ENCODE peak calls at places on chromosomes 3 and 15, in five cellular contexts. Y, A, S, F and N are unnamed samples.

GRCh38 chr3:49100046-49100615 is 4.4 kb downstream of the QARS1 start:
- DNase-seq in Y (no peak), F (no peak), S (no peak), A (no peak), N (no peak)

GRCh38 chr3:126005951-126006350 is 37.0 kb downstream of the ROPN1B start:
- DNase-seq in A (no peak), F (no peak), S (no peak), Y (no peak), N (no peak)

GRCh38 chr3:129604942-129605592 is 1.4 kb downstream of the PLXND1 start:
- DNase-seq in S (no peak), A (peak; percentile 77), Y (no peak), F (no peak), N (no peak)

GRCh38 chr15:92714457-92715401 is 59.2 kb upstream of the FAM174B start:
- DNase-seq in F (peak; percentile 86), S (peak; percentile 44), A (peak; percentile 80), Y (peak; percentile 75), N (peak; percentile 56)

GRCh38 chr15:74780983-74781672 is 752 bp upstream of the CSK start:
- DNase-seq in F (no peak), S (no peak), Y (peak; percentile 48), A (no peak), N (peak; percentile 59)

GRCh38 chr3:126267169-126267975 is 87.0 kb upstream of the ALDH1L1 start:
- DNase-seq in F (peak; percentile 93), S (peak; percentile 88), A (peak; percentile 93), Y (no peak), N (no peak)

GRCh38 chr3:135965129-135965505 is 411 bp upstream of the PPP2R3A start:
- DNase-seq in S (no peak), A (no peak), Y (no peak), F (no peak), N (no peak)

GRCh38 chr3:148004331-148004730 is 595.2 kb downstream of the ZIC1 start:
- DNase-seq in Y (no peak), A (no peak), S (no peak), F (peak; percentile 54), N (no peak)

GRCh38 chr3:61663728-61664492 is 102.5 kb downstream of the PTPRG start:
- DNase-seq in A (no peak), Y (no peak), S (no peak), F (no peak), N (no peak)

GRCh38 chr3:111859061-111859973 is at the start of gene PHLDB2:
- DNase-seq in F (peak; percentile 85), A (peak; percentile 80), Y (peak; percentile 10), S (peak; percentile 68), N (peak; percentile 84)

GRCh38 chr15:52408823-52409222 is 113.2 kb upstream of the MYO5C start:
- DNase-seq in A (no peak), F (no peak), S (peak; percentile 6), Y (no peak), N (no peak)

GRCh38 chr3:184911570-184911969 is 99.6 kb downstream of the VPS8 start:
- DNase-seq in S (no peak), F (no peak), A (no peak), Y (no peak), N (no peak)

GRCh38 chr15:87608238-87609028 is 648.1 kb downstream of the NTRK3 start:
- DNase-seq in S (no peak), F (no peak), Y (no peak), A (no peak), N (no peak)

GRCh38 chr15:100834731-100835130 is 44.9 kb upstream of the ALDH1A3 start:
- DNase-seq in F (no peak), S (no peak), A (no peak), Y (no peak), N (no peak)

GRCh38 chr15:20357139-20358065 is 184.2 kb downstream of the GOLGA6L6 start:
- DNase-seq in S (no peak), F (no peak), Y (no peak), A (peak; percentile 76), N (no peak)

GRCh38 chr15:20353966-20354883 is 187.4 kb downstream of the GOLGA6L6 start:
- DNase-seq in Y (no peak), A (peak; percentile 73), F (no peak), S (no peak), N (no peak)

GRCh38 chr15:20352241-20353200 is 189.1 kb downstream of the GOLGA6L6 start:
- DNase-seq in A (peak; percentile 72), Y (no peak), S (no peak), F (no peak), N (no peak)

GRCh38 chr15:20356444-20357138 is 185.0 kb downstream of the GOLGA6L6 start:
- DNase-seq in S (peak; percentile 45), F (peak; percentile 35), Y (peak; percentile 79), A (peak; percentile 79), N (peak; percentile 60)

DNA sequence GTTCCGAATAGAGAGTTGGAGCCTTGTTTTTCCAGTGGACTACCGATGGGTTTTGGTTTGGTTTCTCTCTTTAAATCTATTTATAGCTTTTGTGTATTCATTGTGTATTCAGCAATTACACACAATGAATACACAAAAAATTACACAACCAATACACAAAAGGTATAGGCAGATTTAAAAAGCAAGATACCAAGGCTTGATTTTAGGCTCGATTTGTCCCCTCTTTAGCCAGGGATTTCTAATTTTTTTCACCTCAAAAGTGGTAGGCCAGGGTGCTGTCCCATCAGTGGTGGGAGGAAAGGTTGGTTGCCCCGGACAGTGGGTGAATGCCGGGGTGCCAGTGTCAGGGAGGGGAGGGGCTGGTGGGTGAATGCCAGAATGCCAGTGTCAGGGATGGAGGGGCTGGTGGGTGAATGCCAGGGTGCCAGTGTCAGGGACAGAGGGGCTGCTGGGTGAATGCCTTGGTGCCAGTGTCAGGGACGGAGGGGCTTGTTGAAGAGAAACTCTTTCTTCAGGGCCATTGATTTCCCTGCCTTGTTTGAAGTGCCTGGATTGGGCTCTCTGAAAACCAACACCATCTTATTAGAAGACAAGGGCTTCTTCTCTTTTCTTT is 186.2 kb downstream of the GOLGA6L6 start:
- DNase-seq in F (no peak), A (peak; percentile 69), S (no peak), Y (no peak), N (no peak)
- H3K9me3 ChIP-seq in F (peaks cover 25% of the 10 kb centered on the region), A (no peaks in the 10 kb centered on the region), S (no peaks in the 10 kb centered on the region), Y (no peaks in the 10 kb centered on the region), N (no peaks in the 10 kb centered on the region)

GRCh38 chr3:127422663-127423375 is 135.0 kb upstream of the PRR20G start:
- DNase-seq in A (no peak), F (no peak), Y (no peak), S (no peak), N (no peak)
- H3K4me1 ChIP-seq in A (no peaks in the 10 kb centered on the region), F (peaks cover 64% of the 10 kb centered on the region), Y (no peaks in the 10 kb centered on the region), S (no peaks in the 10 kb centered on the region), N (no peaks in the 10 kb centered on the region)

DNA sequence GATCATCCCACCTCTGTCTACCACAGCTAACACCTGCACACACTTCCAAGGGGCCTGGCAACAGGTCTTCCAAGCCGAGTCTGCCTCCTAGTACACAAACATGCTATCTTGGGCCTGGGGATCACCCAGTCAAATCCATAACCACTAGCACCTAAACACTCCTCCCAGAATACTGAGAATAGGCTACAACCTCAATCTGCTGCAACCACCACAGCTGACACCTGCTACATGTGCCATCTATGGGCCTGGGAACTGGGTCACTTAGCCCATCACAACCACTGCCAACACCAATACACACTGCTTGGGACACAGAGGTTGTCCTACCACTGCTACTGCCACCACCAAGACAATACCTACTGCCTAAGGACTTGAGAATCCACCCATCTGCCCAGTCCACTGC is 362.7 kb upstream of the ARPP21 start:
- DNase-seq in Y (no peak), F (no peak), S (no peak), A (no peak), N (no peak)
- H3K9me3 ChIP-seq in Y (peaks cover 7% of the 10 kb centered on the region), F (peaks cover 5% of the 10 kb centered on the region), S (peaks cover 78% of the 10 kb centered on the region), A (no peaks in the 10 kb centered on the region), N (no peaks in the 10 kb centered on the region)

DNA sequence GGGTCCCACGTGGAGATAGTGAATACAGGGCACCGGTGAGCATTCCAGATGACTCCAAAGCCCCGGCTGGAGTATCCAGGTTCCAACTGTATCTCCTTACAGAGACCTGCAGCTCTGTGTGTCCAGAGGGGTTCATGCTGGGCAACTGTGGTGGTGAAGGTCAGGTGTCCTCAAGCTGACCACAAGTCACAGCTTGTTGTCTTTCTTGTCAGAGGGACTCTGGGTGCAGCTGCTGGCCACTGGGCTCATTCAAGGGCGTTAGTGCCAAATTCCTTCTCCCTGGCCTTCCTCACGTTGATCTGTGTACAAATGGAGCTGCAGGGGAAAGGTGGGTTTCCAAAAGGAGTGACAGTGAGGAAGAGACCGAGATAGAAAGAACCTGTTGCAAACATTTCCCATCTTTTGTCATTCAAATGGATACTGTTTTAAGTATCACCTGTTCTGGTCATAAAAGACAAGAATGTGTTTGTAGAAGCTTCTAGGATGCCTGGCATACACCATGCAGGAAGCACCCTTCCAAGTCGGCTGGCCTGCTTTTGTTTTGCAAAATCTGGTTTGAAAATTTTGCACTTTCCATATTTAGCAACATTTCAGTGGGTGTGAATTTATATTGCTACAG is 52.5 kb downstream of the CEMIP start:
- DNase-seq in F (no peak), A (no peak), Y (no peak), S (no peak), N (no peak)
- H3K4me1 ChIP-seq in F (no peaks in the 10 kb centered on the region), A (peaks cover 4% of the 10 kb centered on the region), Y (no peaks in the 10 kb centered on the region), S (peaks cover 63% of the 10 kb centered on the region), N (no peaks in the 10 kb centered on the region)

DNA sequence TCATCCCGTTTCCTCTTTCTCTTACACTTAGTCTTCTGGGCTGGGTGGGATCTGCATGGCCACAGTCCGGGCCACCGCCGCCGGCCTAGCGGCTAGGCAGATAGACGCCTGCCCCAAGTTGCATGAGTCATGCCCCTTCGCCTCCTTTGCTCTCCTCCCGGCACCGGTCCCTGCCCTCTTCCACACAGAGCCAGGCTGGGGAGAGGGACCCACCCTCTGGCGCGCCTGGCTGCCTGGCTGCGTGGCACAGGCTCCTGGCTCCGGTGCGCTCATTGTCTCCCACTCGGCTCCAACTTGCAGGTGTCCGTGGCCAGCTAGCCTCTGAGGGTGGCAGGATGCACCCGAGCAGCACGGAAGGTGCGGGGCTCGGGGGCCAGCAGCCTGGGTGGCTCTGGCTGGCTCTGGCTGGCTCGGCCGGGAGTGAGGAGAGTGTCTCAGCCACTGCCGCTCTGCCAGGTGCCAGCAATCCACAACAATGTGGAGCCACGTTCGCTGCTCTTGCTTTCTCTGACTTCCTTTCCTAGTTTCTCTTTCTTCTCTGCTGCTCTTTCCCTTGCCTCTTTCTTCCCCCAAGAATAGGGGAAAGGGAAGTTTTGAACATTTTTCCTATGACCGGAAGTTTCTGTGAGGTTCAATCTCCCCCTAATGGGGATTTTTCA is 22.4 kb upstream of the MTHFS start:
- DNase-seq in S (no peak), F (no peak), A (no peak), Y (no peak), N (no peak)
- H3K9me3 ChIP-seq in S (peaks cover 42% of the 10 kb centered on the region), F (peaks cover 27% of the 10 kb centered on the region), A (peaks cover 69% of the 10 kb centered on the region), Y (peaks cover 67% of the 10 kb centered on the region), N (peaks cover 41% of the 10 kb centered on the region)

DNA sequence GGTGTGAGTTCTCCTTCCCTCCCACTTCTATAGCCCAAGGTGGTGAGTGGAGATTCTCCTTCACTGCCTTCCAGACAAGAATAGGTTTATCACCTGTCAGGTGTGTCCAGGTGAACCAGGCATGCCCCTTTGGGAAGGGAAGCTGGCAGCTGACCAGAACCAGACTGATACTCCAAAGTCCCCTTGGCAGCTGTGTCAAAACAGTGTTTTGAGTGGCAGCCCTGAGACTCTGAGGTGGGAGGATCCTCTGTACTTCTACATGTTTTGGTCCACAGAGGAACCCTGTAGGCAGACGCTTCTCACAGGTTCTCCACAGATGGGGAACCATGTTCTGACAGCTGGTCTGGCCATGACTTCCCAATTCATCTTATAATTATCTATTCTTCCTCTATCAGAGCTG is 30.1 kb downstream of the ISL2 start:
- DNase-seq in A (no peak), F (no peak), S (no peak), Y (no peak), N (no peak)
- H3K4me1 ChIP-seq in A (peaks cover 9% of the 10 kb centered on the region), F (peaks cover 3% of the 10 kb centered on the region), S (no peaks in the 10 kb centered on the region), Y (no peaks in the 10 kb centered on the region), N (no peaks in the 10 kb centered on the region)